ENCODE peak calls at places on chromosomes 1 and 21, in six cellular contexts. One of them, this sample, is unnamed. For H3K4me1, the result is how much of the 10 kb centered on the place peaks cover.

GRCh38 chr1:216433175-216433574 is 9.9 kb upstream of the USH2A start:
- DNase-seq in IMR-90: no peak
- DNase-seq in neuronal stem cell: no peak
- DNase-seq in mesendoderm: no peak
- DNase-seq in mesenchymal stem cell: no peak
- DNase-seq in H1: no peak
- DNase-seq in this sample: no peak

GRCh38 chr1:36857761-36858160 is 176.6 kb downstream of the GRIK3 start:
- DNase-seq in IMR-90: no peak
- DNase-seq in neuronal stem cell: no peak
- DNase-seq in mesendoderm: no peak
- DNase-seq in mesenchymal stem cell: no peak
- DNase-seq in H1: no peak
- DNase-seq in this sample: no peak

GRCh38 chr1:22315315-22316078 is 136.2 kb upstream of the ZBTB40 start:
- DNase-seq in IMR-90: no peak
- DNase-seq in neuronal stem cell: no peak
- DNase-seq in mesendoderm: no peak
- DNase-seq in mesenchymal stem cell: no peak
- DNase-seq in H1: no peak
- DNase-seq in this sample: no peak

GRCh38 chr1:106954830-106955229 is 101.6 kb upstream of the PRMT6 start:
- DNase-seq in IMR-90: no peak
- DNase-seq in neuronal stem cell: no peak
- DNase-seq in mesendoderm: no peak
- DNase-seq in mesenchymal stem cell: no peak
- DNase-seq in H1: no peak
- DNase-seq in this sample: no peak

GRCh38 chr1:205344010-205344808 is 12.5 kb downstream of the KLHDC8A start:
- DNase-seq in IMR-90: no peak
- DNase-seq in neuronal stem cell: no peak
- DNase-seq in mesendoderm: peak
- DNase-seq in mesenchymal stem cell: peak
- DNase-seq in H1: no peak
- DNase-seq in this sample: no peak

GRCh38 chr1:155193275-155193990 is 14.3 kb downstream of the THBS3 start:
- DNase-seq in IMR-90: peak
- DNase-seq in neuronal stem cell: peak
- DNase-seq in mesendoderm: peak
- DNase-seq in mesenchymal stem cell: peak
- DNase-seq in H1: no peak
- DNase-seq in this sample: peak

GRCh38 chr1:97252076-97252475 is 530.5 kb downstream of the PTBP2 start:
- DNase-seq in IMR-90: peak
- DNase-seq in neuronal stem cell: no peak
- DNase-seq in mesendoderm: no peak
- DNase-seq in mesenchymal stem cell: peak
- DNase-seq in H1: no peak
- DNase-seq in this sample: no peak

GRCh38 chr1:167305705-167306277 is 85.1 kb downstream of the POU2F1 start:
- DNase-seq in IMR-90: no peak
- DNase-seq in neuronal stem cell: no peak
- DNase-seq in mesendoderm: no peak
- DNase-seq in mesenchymal stem cell: no peak
- DNase-seq in H1: no peak
- DNase-seq in this sample: no peak

GRCh38 chr1:44557756-44558155 is 116.5 kb downstream of the TMEM53 start:
- DNase-seq in IMR-90: no peak
- DNase-seq in neuronal stem cell: no peak
- DNase-seq in mesendoderm: peak
- DNase-seq in mesenchymal stem cell: peak
- DNase-seq in H1: no peak
- DNase-seq in this sample: no peak

GRCh38 chr1:178220094-178220493 is 126.2 kb downstream of the RASAL2 start:
- DNase-seq in IMR-90: peak
- DNase-seq in neuronal stem cell: no peak
- DNase-seq in mesendoderm: no peak
- DNase-seq in mesenchymal stem cell: peak
- DNase-seq in H1: no peak
- DNase-seq in this sample: no peak

GRCh38 chr1:74652711-74653131 is 20.9 kb downstream of the ERICH3 start:
- DNase-seq in IMR-90: peak
- DNase-seq in neuronal stem cell: no peak
- DNase-seq in mesendoderm: no peak
- DNase-seq in mesenchymal stem cell: peak
- DNase-seq in H1: no peak
- DNase-seq in this sample: no peak

GRCh38 chr1:56255516-56256181 is 323.7 kb downstream of the PLPP3 start:
- DNase-seq in IMR-90: peak
- DNase-seq in neuronal stem cell: no peak
- DNase-seq in mesendoderm: no peak
- DNase-seq in mesenchymal stem cell: peak
- DNase-seq in H1: no peak
- DNase-seq in this sample: no peak

GRCh38 chr1:39825432-39825941 is 36.8 kb upstream of the BMP8B start:
- DNase-seq in IMR-90: no peak
- DNase-seq in neuronal stem cell: no peak
- DNase-seq in mesendoderm: no peak
- DNase-seq in mesenchymal stem cell: no peak
- DNase-seq in H1: no peak
- DNase-seq in this sample: no peak

GRCh38 chr21:34640858-34641257 is 25.9 kb upstream of the RCAN1 start:
- DNase-seq in IMR-90: peak
- DNase-seq in neuronal stem cell: no peak
- DNase-seq in mesendoderm: peak
- DNase-seq in mesenchymal stem cell: peak
- DNase-seq in H1: no peak
- DNase-seq in this sample: no peak

GRCh38 chr1:115478933-115479551 is 141.0 kb upstream of the NGF start:
- DNase-seq in IMR-90: no peak
- DNase-seq in neuronal stem cell: no peak
- DNase-seq in mesendoderm: no peak
- DNase-seq in mesenchymal stem cell: no peak
- DNase-seq in H1: no peak
- DNase-seq in this sample: peak

GRCh38 chr1:21608813-21609212 is 60.3 kb downstream of the RAP1GAP start:
- DNase-seq in IMR-90: no peak
- DNase-seq in neuronal stem cell: no peak
- DNase-seq in mesendoderm: peak
- DNase-seq in mesenchymal stem cell: no peak
- DNase-seq in H1: no peak
- DNase-seq in this sample: no peak

GRCh38 chr1:226882631-226883409 is 12.4 kb downstream of the PSEN2 start:
- DNase-seq in IMR-90: peak
- DNase-seq in neuronal stem cell: no peak
- DNase-seq in mesendoderm: no peak
- DNase-seq in mesenchymal stem cell: peak
- DNase-seq in H1: no peak
- DNase-seq in this sample: no peak

GRCh38 chr1:77430966-77431735 is 149.3 kb downstream of the AK5 start:
- DNase-seq in IMR-90: peak
- DNase-seq in neuronal stem cell: no peak
- DNase-seq in mesendoderm: peak
- DNase-seq in mesenchymal stem cell: peak
- DNase-seq in H1: no peak
- DNase-seq in this sample: no peak

GRCh38 chr1:211591980-211592493 is 13.1 kb upstream of the SLC30A1 start:
- DNase-seq in IMR-90: peak
- DNase-seq in neuronal stem cell: no peak
- DNase-seq in mesendoderm: no peak
- DNase-seq in mesenchymal stem cell: peak
- DNase-seq in H1: no peak
- DNase-seq in this sample: no peak

GRCh38 chr1:153926405-153926804 is 3.6 kb upstream of the GATAD2B start:
- DNase-seq in IMR-90: no peak
- DNase-seq in neuronal stem cell: no peak
- DNase-seq in mesendoderm: no peak
- DNase-seq in mesenchymal stem cell: no peak
- DNase-seq in H1: no peak
- DNase-seq in this sample: no peak

GRCh38 chr1:217605390-217605789 is 25.5 kb downstream of the GPATCH2 start:
- DNase-seq in IMR-90: no peak
- DNase-seq in neuronal stem cell: no peak
- DNase-seq in mesendoderm: no peak
- DNase-seq in mesenchymal stem cell: no peak
- DNase-seq in H1: no peak
- DNase-seq in this sample: no peak

GRCh38 chr1:31723828-31724359 is 20.1 kb upstream of the COL16A1 start:
- DNase-seq in IMR-90: peak
- DNase-seq in neuronal stem cell: peak
- DNase-seq in mesendoderm: peak
- DNase-seq in mesenchymal stem cell: peak
- DNase-seq in H1: no peak
- DNase-seq in this sample: peak

GRCh38 chr1:162994921-162995320 is 74.2 kb upstream of the RGS4 start:
- DNase-seq in IMR-90: peak
- DNase-seq in neuronal stem cell: no peak
- DNase-seq in mesendoderm: no peak
- DNase-seq in mesenchymal stem cell: no peak
- DNase-seq in H1: no peak
- DNase-seq in this sample: no peak

GRCh38 chr1:50419192-50419906 is 3.9 kb downstream of the DMRTA2 start:
- DNase-seq in IMR-90: no peak
- DNase-seq in neuronal stem cell: peak
- DNase-seq in mesendoderm: peak
- DNase-seq in mesenchymal stem cell: no peak
- DNase-seq in H1: no peak
- DNase-seq in this sample: peak

DNA sequence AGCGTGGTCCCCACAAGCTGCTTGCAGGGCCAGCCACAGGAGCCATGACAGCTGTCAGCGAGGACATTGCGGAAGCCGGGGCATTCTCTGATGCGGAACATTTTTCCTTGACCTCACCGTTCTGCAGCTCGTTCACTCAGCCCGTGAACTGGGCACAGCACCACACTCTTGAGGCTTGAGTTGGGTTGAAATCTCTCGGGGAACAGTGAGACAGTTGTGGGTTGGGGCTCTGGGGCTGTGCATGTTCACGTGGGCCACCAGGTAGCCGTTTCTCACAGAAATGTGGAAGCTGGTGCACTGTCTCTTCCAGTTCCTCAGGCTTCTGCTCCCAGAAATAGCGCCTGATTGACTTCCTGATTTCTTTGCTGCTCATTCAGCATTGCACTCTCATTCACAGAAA is 69.8 kb downstream of the SPSB1 start:
- DNase-seq in IMR-90: no peak
- DNase-seq in neuronal stem cell: no peak
- DNase-seq in mesendoderm: no peak
- DNase-seq in mesenchymal stem cell: no peak
- DNase-seq in H1: no peak
- DNase-seq in this sample: no peak
- H3K4me1 ChIP-seq in IMR-90: under half
- H3K4me1 ChIP-seq in neuronal stem cell: under half
- H3K4me1 ChIP-seq in mesendoderm: under half
- H3K4me1 ChIP-seq in mesenchymal stem cell: under half
- H3K4me1 ChIP-seq in H1: under half
- H3K4me1 ChIP-seq in this sample: under half

DNA sequence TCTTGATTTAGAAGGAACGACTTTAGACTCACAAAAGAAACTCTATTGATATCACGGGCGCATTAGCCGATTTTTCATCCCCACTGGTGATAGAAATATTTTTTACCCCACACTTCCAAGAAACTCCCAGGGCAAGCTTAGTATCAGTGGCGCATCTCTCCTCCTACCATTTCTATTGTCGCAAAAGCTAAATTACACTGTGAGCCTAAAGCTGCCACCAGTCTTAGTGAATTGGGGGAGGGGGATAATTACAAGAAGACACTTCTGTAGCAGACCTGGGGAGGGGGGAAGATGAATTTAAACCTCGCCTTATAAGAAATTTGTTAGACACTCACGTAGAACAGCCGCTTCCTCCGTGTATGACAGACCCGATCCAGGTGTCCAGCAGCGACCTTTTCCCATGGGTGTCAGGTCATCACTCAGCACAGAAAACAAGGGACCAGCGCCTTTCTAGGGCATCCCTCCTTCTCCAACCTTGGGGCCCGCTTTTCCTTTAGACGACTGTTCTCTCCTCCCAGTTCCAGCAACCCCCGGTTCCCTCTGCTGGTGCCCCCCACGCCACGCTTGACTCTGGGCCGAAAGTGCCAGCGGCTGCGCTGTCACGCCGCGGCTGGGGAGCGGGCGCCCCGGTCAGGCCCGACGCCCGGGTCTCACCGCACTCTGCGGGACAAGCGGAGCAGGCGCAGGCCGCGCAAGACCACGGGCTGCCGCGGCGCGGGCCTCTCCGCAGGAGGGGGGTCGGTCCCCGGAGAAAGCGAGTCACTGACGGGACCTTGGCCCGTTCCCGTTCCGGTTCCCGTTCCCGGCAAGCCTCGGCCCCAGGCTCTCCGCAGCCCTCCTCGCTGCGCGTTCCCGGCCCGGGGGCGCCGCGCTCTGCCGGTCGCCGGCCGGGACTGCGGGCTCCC is 797 bp downstream of the PHC2 start:
- DNase-seq in IMR-90: no peak
- DNase-seq in neuronal stem cell: peak
- DNase-seq in mesendoderm: peak
- DNase-seq in mesenchymal stem cell: peak
- DNase-seq in H1: no peak
- DNase-seq in this sample: no peak
- H3K18ac ChIP-seq in IMR-90: peak
- H3K18ac ChIP-seq in neuronal stem cell: peak
- H3K18ac ChIP-seq in mesendoderm: no peak
- H3K18ac ChIP-seq in mesenchymal stem cell: peak
- H3K18ac ChIP-seq in H1: no peak
- H3K18ac ChIP-seq in this sample: no peak

GRCh38 chr1:98821379-98821778 is 159.9 kb downstream of the SNX7 start:
- DNase-seq in IMR-90: no peak
- DNase-seq in neuronal stem cell: no peak
- DNase-seq in mesendoderm: no peak
- DNase-seq in mesenchymal stem cell: no peak
- DNase-seq in H1: no peak
- DNase-seq in this sample: no peak

GRCh38 chr1:98827041-98827440 is 165.5 kb downstream of the SNX7 start:
- DNase-seq in IMR-90: no peak
- DNase-seq in neuronal stem cell: no peak
- DNase-seq in mesendoderm: no peak
- DNase-seq in mesenchymal stem cell: no peak
- DNase-seq in H1: no peak
- DNase-seq in this sample: no peak

GRCh38 chr1:98824724-98825123 is 163.2 kb downstream of the SNX7 start:
- DNase-seq in IMR-90: no peak
- DNase-seq in neuronal stem cell: no peak
- DNase-seq in mesendoderm: no peak
- DNase-seq in mesenchymal stem cell: no peak
- DNase-seq in H1: no peak
- DNase-seq in this sample: no peak
- H2BK5ac ChIP-seq in IMR-90: no peak
- H2BK5ac ChIP-seq in neuronal stem cell: no peak
- H2BK5ac ChIP-seq in mesendoderm: no peak
- H2BK5ac ChIP-seq in mesenchymal stem cell: no peak
- H2BK5ac ChIP-seq in H1: no peak
- H2BK5ac ChIP-seq in this sample: no peak

DNA sequence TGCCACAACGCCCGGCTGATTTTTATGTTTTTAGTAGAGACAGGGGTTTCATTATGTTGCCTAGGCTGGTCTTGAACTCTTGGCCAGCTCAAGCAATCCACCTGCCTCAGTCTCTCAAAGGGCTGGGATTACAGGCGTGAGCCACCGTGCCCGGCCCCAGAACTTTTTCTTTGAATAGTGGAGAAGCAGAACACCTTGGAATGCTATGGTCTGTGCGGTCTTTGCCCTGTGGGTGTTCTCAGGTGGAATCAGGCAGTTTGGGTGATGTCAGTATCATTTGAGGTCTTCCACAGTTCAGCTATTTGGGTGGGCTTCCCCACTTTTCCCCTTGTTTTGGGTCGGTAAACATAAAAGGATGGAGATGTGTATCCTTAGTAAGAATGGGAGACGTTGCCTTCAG is 17.6 kb downstream of the CAMTA1 start:
- DNase-seq in IMR-90: no peak
- DNase-seq in neuronal stem cell: no peak
- DNase-seq in mesendoderm: no peak
- DNase-seq in mesenchymal stem cell: no peak
- DNase-seq in H1: no peak
- DNase-seq in this sample: no peak
- H3K4me1 ChIP-seq in IMR-90: under half
- H3K4me1 ChIP-seq in neuronal stem cell: under half
- H3K4me1 ChIP-seq in mesendoderm: under half
- H3K4me1 ChIP-seq in mesenchymal stem cell: under half
- H3K4me1 ChIP-seq in H1: under half
- H3K4me1 ChIP-seq in this sample: under half

This sample was measured in H9.